ENCODE peak calls at places on chromosome 7, in four cellular contexts. H, A, E and S are unnamed samples.

GRCh38 chr7:100476903-100477870 is 1.8 kb downstream of the TSC22D4 start:
- DNase-seq in A (no peak), H (no peak), E (no peak), S (no peak)

GRCh38 chr7:4814463-4814862 is 39.0 kb downstream of the AP5Z1 start:
- DNase-seq in E (no peak), A (no peak), H (no peak), S (no peak)

GRCh38 chr7:70807650-70808049 is 324.3 kb upstream of the GALNT17 start:
- DNase-seq in A (no peak), E (no peak), H (no peak), S (no peak)

GRCh38 chr7:40709077-40709964 is 574.5 kb downstream of the SUGCT start:
- DNase-seq in E (no peak), A (no peak), H (no peak), S (no peak)

GRCh38 chr7:126574276-126574675 is 678.5 kb downstream of the GRM8 start:
- DNase-seq in E (no peak), H (no peak), A (no peak), S (no peak)

GRCh38 chr7:94060772-94061171 is 56.6 kb upstream of the BET1 start:
- DNase-seq in A (no peak), H (no peak), E (no peak), S (no peak)

GRCh38 chr7:40162516-40162915 is 27.7 kb downstream of the SUGCT start:
- DNase-seq in A (no peak), H (peak), E (no peak), S (no peak)

GRCh38 chr7:152762056-152762455 is 2.5 kb downstream of the ACTR3B start:
- DNase-seq in A (no peak), H (no peak), E (no peak), S (no peak)

GRCh38 chr7:23356726-23357125 is 57.6 kb downstream of the MALSU1 start:
- DNase-seq in E (no peak), A (no peak), H (no peak), S (no peak)

GRCh38 chr7:44486693-44487092 is 3.8 kb downstream of the NUDCD3 start:
- DNase-seq in E (no peak), H (no peak), A (no peak), S (no peak)

GRCh38 chr7:113891828-113892227 is 27.0 kb downstream of the PPP1R3A start:
- DNase-seq in A (no peak), E (no peak), H (peak), S (no peak)

GRCh38 chr7:135672560-135673359 is 10.4 kb downstream of the STMP1 start:
- DNase-seq in A (peak), E (peak), H (peak), S (no peak)

GRCh38 chr7:155665957-155666287 is 21.5 kb downstream of the RBM33 start:
- DNase-seq in E (no peak), A (no peak), H (peak), S (peak)

GRCh38 chr7:141999219-141999618 is 3.5 kb downstream of the MGAM start:
- DNase-seq in A (no peak), H (no peak), E (no peak), S (no peak)

GRCh38 chr7:111741811-111742240 is 179.5 kb upstream of the IMMP2L start:
- DNase-seq in H (peak), E (peak), A (peak), S (no peak)

GRCh38 chr7:94297397-94297838 is 97.3 kb upstream of the COL1A2 start:
- DNase-seq in H (peak), E (no peak), A (no peak), S (no peak)

GRCh38 chr7:93856319-93856718 is 34.2 kb downstream of the TFPI2 start:
- DNase-seq in A (no peak), E (no peak), H (no peak), S (no peak)

GRCh38 chr7:85065306-85065705 is 121.5 kb downstream of the SEMA3D start:
- DNase-seq in H (no peak), A (no peak), E (no peak), S (no peak)

GRCh38 chr7:73615886-73616285 is 8.4 kb downstream of the MLXIPL start:
- DNase-seq in E (no peak), A (no peak), H (no peak), S (no peak)

GRCh38 chr7:34452363-34452762 is 205.7 kb upstream of the NPSR1 start:
- DNase-seq in H (no peak), E (no peak), A (no peak), S (peak)

GRCh38 chr7:28013019-28013418 is 167.6 kb downstream of the JAZF1 start:
- DNase-seq in H (no peak), E (no peak), A (no peak), S (no peak)

GRCh38 chr7:3431306-3431705 is 130.3 kb downstream of the SDK1 start:
- DNase-seq in A (no peak), E (no peak), H (no peak), S (no peak)